ENCODE peak calls at places on chromosomes 6 and 20, in four cellular contexts. C, I, X and H are unnamed samples.

GRCh38 chr6:49913656-49914055 is 47.3 kb upstream of the CRISP1 start:
- DNase-seq in C (no peak), I (no peak), X (no peak), H (no peak)

GRCh38 chr6:32852844-32853540 is 512 bp downstream of the TAP1 start:
- DNase-seq in C (no peak), I (peak), X (peak), H (no peak)

GRCh38 chr6:26022737-26023136 is 60.1 kb downstream of the TRIM38 start:
- DNase-seq in C (no peak), I (no peak), X (no peak), H (no peak)

GRCh38 chr20:37414133-37414532 is 68.2 kb downstream of the SRC start:
- DNase-seq in C (no peak), I (no peak), X (no peak), H (no peak)

GRCh38 chr20:1184260-1184637 is 532 bp downstream of the TMEM74B start:
- DNase-seq in C (no peak), I (no peak), X (no peak), H (no peak)

GRCh38 chr20:48661575-48662473 is 166.0 kb downstream of the PREX1 start:
- DNase-seq in C (no peak), I (no peak), X (no peak), H (no peak)

GRCh38 chr6:4371207-4371921 is 236.0 kb upstream of the ECI2 start:
- DNase-seq in C (no peak), I (no peak), X (no peak), H (no peak)

GRCh38 chr6:2900821-2901644 is 2.1 kb downstream of the SERPINB9 start:
- DNase-seq in C (no peak), I (no peak), X (peak), H (no peak)

GRCh38 chr6:125175459-125175858 is 21.9 kb downstream of the TPD52L1 start:
- DNase-seq in C (no peak), I (no peak), X (no peak), H (no peak)

GRCh38 chr6:116102856-116103255 is 2.2 kb downstream of the NT5DC1 start:
- DNase-seq in C (no peak), I (no peak), X (no peak), H (no peak)